ENCODE peak calls at places on chromosomes 11 and 22, in nine cellular contexts. One of them, this sample, is unnamed.
A peak's percentile ranks its signal among the peaks of the same experiment; 100 is the strongest.

GRCh38 chr22:27670701-27671412 is 130.7 kb downstream of the MN1 start:
- DNase-seq in uterus: no peak
- DNase-seq in HL-60: no peak
- DNase-seq in OCI-LY7: no peak
- DNase-seq in adrenal gland: peak; percentile 78
- DNase-seq in IMR-90: no peak
- DNase-seq in cardiac muscle cell: peak; percentile 44
- DNase-seq in left ventricle myocardium inferior: peak; percentile 73
- DNase-seq in H9: peak; percentile 87
- DNase-seq in this sample: no peak

GRCh38 chr11:111185259-111185658 is 60.3 kb upstream of the POU2AF2 start:
- DNase-seq in uterus: no peak
- DNase-seq in HL-60: no peak
- DNase-seq in OCI-LY7: peak; percentile 36
- DNase-seq in adrenal gland: no peak
- DNase-seq in IMR-90: peak; percentile 71
- DNase-seq in cardiac muscle cell: no peak
- DNase-seq in left ventricle myocardium inferior: no peak
- DNase-seq in H9: no peak
- DNase-seq in this sample: peak; percentile 73

GRCh38 chr11:127737499-127737898 is 736.9 kb upstream of the KIRREL3 start:
- DNase-seq in uterus: no peak
- DNase-seq in HL-60: no peak
- DNase-seq in OCI-LY7: no peak
- DNase-seq in adrenal gland: no peak
- DNase-seq in IMR-90: no peak
- DNase-seq in cardiac muscle cell: no peak
- DNase-seq in left ventricle myocardium inferior: no peak
- DNase-seq in H9: no peak
- DNase-seq in this sample: no peak

GRCh38 chr11:12640926-12641849 is 33.0 kb upstream of the TEAD1 start:
- DNase-seq in uterus: no peak
- DNase-seq in HL-60: no peak
- DNase-seq in OCI-LY7: no peak
- DNase-seq in adrenal gland: peak; percentile 15
- DNase-seq in IMR-90: no peak
- DNase-seq in cardiac muscle cell: no peak
- DNase-seq in left ventricle myocardium inferior: no peak
- DNase-seq in H9: no peak
- DNase-seq in this sample: no peak

GRCh38 chr22:48188211-48188845 is 1425.9 kb downstream of the TBC1D22A start:
- DNase-seq in uterus: no peak
- DNase-seq in HL-60: no peak
- DNase-seq in OCI-LY7: no peak
- DNase-seq in adrenal gland: no peak
- DNase-seq in IMR-90: no peak
- DNase-seq in cardiac muscle cell: no peak
- DNase-seq in left ventricle myocardium inferior: no peak
- DNase-seq in H9: peak; percentile 22
- DNase-seq in this sample: no peak

GRCh38 chr11:132639986-132640385 is 892.3 kb downstream of the OPCML start:
- DNase-seq in uterus: no peak
- DNase-seq in HL-60: no peak
- DNase-seq in OCI-LY7: no peak
- DNase-seq in adrenal gland: no peak
- DNase-seq in IMR-90: no peak
- DNase-seq in cardiac muscle cell: no peak
- DNase-seq in left ventricle myocardium inferior: no peak
- DNase-seq in H9: no peak
- DNase-seq in this sample: no peak

GRCh38 chr22:31250740-31251330 is 38.7 kb downstream of the LIMK2 start:
- DNase-seq in uterus: no peak
- DNase-seq in HL-60: no peak
- DNase-seq in OCI-LY7: no peak
- DNase-seq in adrenal gland: no peak
- DNase-seq in IMR-90: no peak
- DNase-seq in cardiac muscle cell: peak; percentile 51
- DNase-seq in left ventricle myocardium inferior: no peak
- DNase-seq in H9: no peak
- DNase-seq in this sample: peak; percentile 12

GRCh38 chr11:95108159-95108611 is 18.5 kb downstream of the ENDOD1 start:
- DNase-seq in uterus: peak; percentile 60
- DNase-seq in HL-60: no peak
- DNase-seq in OCI-LY7: no peak
- DNase-seq in adrenal gland: peak; percentile 74
- DNase-seq in IMR-90: peak; percentile 34
- DNase-seq in cardiac muscle cell: peak; percentile 81
- DNase-seq in left ventricle myocardium inferior: peak; percentile 24
- DNase-seq in H9: no peak
- DNase-seq in this sample: peak; percentile 40

GRCh38 chr11:66222358-66223149 is 45.9 kb upstream of the RAB1B start:
- DNase-seq in uterus: peak; percentile 88
- DNase-seq in HL-60: peak; percentile 83
- DNase-seq in OCI-LY7: peak; percentile 96
- DNase-seq in adrenal gland: peak; percentile 90
- DNase-seq in IMR-90: peak; percentile 89
- DNase-seq in cardiac muscle cell: peak; percentile 92
- DNase-seq in left ventricle myocardium inferior: peak; percentile 88
- DNase-seq in H9: peak; percentile 95
- DNase-seq in this sample: peak; percentile 93

GRCh38 chr22:45977003-45977395 is at the start of gene WNT7B:
- DNase-seq in uterus: no peak
- DNase-seq in HL-60: no peak
- DNase-seq in OCI-LY7: no peak
- DNase-seq in adrenal gland: no peak
- DNase-seq in IMR-90: no peak
- DNase-seq in cardiac muscle cell: no peak
- DNase-seq in left ventricle myocardium inferior: no peak
- DNase-seq in H9: no peak
- DNase-seq in this sample: no peak
- TF ChIP-seq CTCF in uterus: no peak
- TF ChIP-seq CTCF in HL-60: no peak
- TF ChIP-seq CTCF in OCI-LY7: no peak
- TF ChIP-seq CTCF in adrenal gland: no peak
- TF ChIP-seq CTCF in IMR-90: no peak
- TF ChIP-seq CTCF in cardiac muscle cell: no peak
- TF ChIP-seq CTCF in left ventricle myocardium inferior: no peak
- TF ChIP-seq CTCF in H9: no peak
- TF ChIP-seq CTCF in this sample: no peak

GRCh38 chr11:27120211-27120610 is 79.6 kb downstream of the BBOX1 start:
- DNase-seq in uterus: no peak
- DNase-seq in HL-60: no peak
- DNase-seq in OCI-LY7: no peak
- DNase-seq in adrenal gland: no peak
- DNase-seq in IMR-90: no peak
- DNase-seq in cardiac muscle cell: no peak
- DNase-seq in left ventricle myocardium inferior: no peak
- DNase-seq in H9: no peak
- DNase-seq in this sample: peak; percentile 72

GRCh38 chr11:27119396-27119795 is 78.8 kb downstream of the BBOX1 start:
- DNase-seq in uterus: no peak
- DNase-seq in HL-60: no peak
- DNase-seq in OCI-LY7: no peak
- DNase-seq in adrenal gland: no peak
- DNase-seq in IMR-90: no peak
- DNase-seq in cardiac muscle cell: no peak
- DNase-seq in left ventricle myocardium inferior: no peak
- DNase-seq in H9: no peak
- DNase-seq in this sample: no peak

GRCh38 chr11:27124514-27125264 is 84.1 kb downstream of the BBOX1 start:
- DNase-seq in uterus: no peak
- DNase-seq in HL-60: no peak
- DNase-seq in OCI-LY7: peak; percentile 30
- DNase-seq in adrenal gland: no peak
- DNase-seq in IMR-90: peak; percentile 42
- DNase-seq in cardiac muscle cell: peak; percentile 59
- DNase-seq in left ventricle myocardium inferior: no peak
- DNase-seq in H9: no peak
- DNase-seq in this sample: peak; percentile 12
- TF ChIP-seq CTCF in uterus: peak; percentile 24
- TF ChIP-seq CTCF in HL-60: no peak
- TF ChIP-seq CTCF in OCI-LY7: peak; percentile 58
- TF ChIP-seq CTCF in adrenal gland: no peak
- TF ChIP-seq CTCF in IMR-90: peak; percentile 53
- TF ChIP-seq CTCF in cardiac muscle cell: peak; percentile 39
- TF ChIP-seq CTCF in left ventricle myocardium inferior: no peak
- TF ChIP-seq CTCF in H9: peak; percentile 42
- TF ChIP-seq CTCF in this sample: peak; percentile 32

GRCh38 chr22:23380230-23380573 is 199.9 kb downstream of the IGLL1 start:
- DNase-seq in uterus: no peak
- DNase-seq in HL-60: no peak
- DNase-seq in OCI-LY7: no peak
- DNase-seq in adrenal gland: no peak
- DNase-seq in IMR-90: no peak
- DNase-seq in cardiac muscle cell: no peak
- DNase-seq in left ventricle myocardium inferior: no peak
- DNase-seq in H9: no peak
- DNase-seq in this sample: no peak

GRCh38 chr22:23375031-23375827 is 194.9 kb downstream of the BCR start:
- DNase-seq in uterus: no peak
- DNase-seq in HL-60: no peak
- DNase-seq in OCI-LY7: no peak
- DNase-seq in adrenal gland: no peak
- DNase-seq in IMR-90: no peak
- DNase-seq in cardiac muscle cell: no peak
- DNase-seq in left ventricle myocardium inferior: no peak
- DNase-seq in H9: no peak
- DNase-seq in this sample: no peak

GRCh38 chr22:23377767-23378166 is 197.5 kb downstream of the BCR start:
- DNase-seq in uterus: no peak
- DNase-seq in HL-60: no peak
- DNase-seq in OCI-LY7: no peak
- DNase-seq in adrenal gland: no peak
- DNase-seq in IMR-90: no peak
- DNase-seq in cardiac muscle cell: no peak
- DNase-seq in left ventricle myocardium inferior: no peak
- DNase-seq in H9: no peak
- DNase-seq in this sample: no peak

GRCh38 chr22:23373601-23374000 is 193.3 kb downstream of the BCR start:
- DNase-seq in uterus: no peak
- DNase-seq in HL-60: no peak
- DNase-seq in OCI-LY7: no peak
- DNase-seq in adrenal gland: no peak
- DNase-seq in IMR-90: no peak
- DNase-seq in cardiac muscle cell: no peak
- DNase-seq in left ventricle myocardium inferior: no peak
- DNase-seq in H9: no peak
- DNase-seq in this sample: no peak

GRCh38 chr22:23376256-23376655 is 195.9 kb downstream of the BCR start:
- DNase-seq in uterus: no peak
- DNase-seq in HL-60: peak; percentile 2
- DNase-seq in OCI-LY7: peak; percentile 50
- DNase-seq in adrenal gland: no peak
- DNase-seq in IMR-90: no peak
- DNase-seq in cardiac muscle cell: peak; percentile 6
- DNase-seq in left ventricle myocardium inferior: no peak
- DNase-seq in H9: peak; percentile 80
- DNase-seq in this sample: peak; percentile 14
- TF ChIP-seq CTCF in uterus: no peak
- TF ChIP-seq CTCF in HL-60: no peak
- TF ChIP-seq CTCF in OCI-LY7: peak; percentile 62
- TF ChIP-seq CTCF in adrenal gland: no peak
- TF ChIP-seq CTCF in IMR-90: peak; percentile 12
- TF ChIP-seq CTCF in cardiac muscle cell: peak; percentile 15
- TF ChIP-seq CTCF in left ventricle myocardium inferior: no peak
- TF ChIP-seq CTCF in H9: peak; percentile 72
- TF ChIP-seq CTCF in this sample: no peak

GRCh38 chr11:17979770-17980371 is 33.0 kb downstream of the SERGEF start:
- DNase-seq in uterus: peak; percentile 16
- DNase-seq in HL-60: no peak
- DNase-seq in OCI-LY7: peak; percentile 55
- DNase-seq in adrenal gland: no peak
- DNase-seq in IMR-90: peak; percentile 5
- DNase-seq in cardiac muscle cell: peak; percentile 22
- DNase-seq in left ventricle myocardium inferior: no peak
- DNase-seq in H9: peak; percentile 64
- DNase-seq in this sample: peak; percentile 38
- TF ChIP-seq CTCF in uterus: peak; percentile 91
- TF ChIP-seq CTCF in HL-60: peak; percentile 91
- TF ChIP-seq CTCF in OCI-LY7: peak; percentile 92
- TF ChIP-seq CTCF in adrenal gland: peak; percentile 85
- TF ChIP-seq CTCF in IMR-90: peak; percentile 76
- TF ChIP-seq CTCF in cardiac muscle cell: peak; percentile 95
- TF ChIP-seq CTCF in left ventricle myocardium inferior: peak; percentile 94
- TF ChIP-seq CTCF in H9: peak; percentile 90
- TF ChIP-seq CTCF in this sample: peak; percentile 88

GRCh38 chr11:57641011-57641410 is 8.7 kb downstream of the YPEL4 start:
- DNase-seq in uterus: no peak
- DNase-seq in HL-60: no peak
- DNase-seq in OCI-LY7: peak; percentile 24
- DNase-seq in adrenal gland: no peak
- DNase-seq in IMR-90: no peak
- DNase-seq in cardiac muscle cell: peak; percentile 51
- DNase-seq in left ventricle myocardium inferior: no peak
- DNase-seq in H9: peak; percentile 45
- DNase-seq in this sample: no peak

GRCh38 chr11:57639321-57640067 is 10.2 kb downstream of the YPEL4 start:
- DNase-seq in uterus: no peak
- DNase-seq in HL-60: no peak
- DNase-seq in OCI-LY7: peak; percentile 25
- DNase-seq in adrenal gland: no peak
- DNase-seq in IMR-90: peak; percentile 57
- DNase-seq in cardiac muscle cell: peak; percentile 85
- DNase-seq in left ventricle myocardium inferior: no peak
- DNase-seq in H9: peak; percentile 100
- DNase-seq in this sample: no peak

GRCh38 chr11:57643802-57644201 is 5.9 kb downstream of the YPEL4 start:
- DNase-seq in uterus: no peak
- DNase-seq in HL-60: no peak
- DNase-seq in OCI-LY7: no peak
- DNase-seq in adrenal gland: no peak
- DNase-seq in IMR-90: peak; percentile 44
- DNase-seq in cardiac muscle cell: peak; percentile 67
- DNase-seq in left ventricle myocardium inferior: no peak
- DNase-seq in H9: no peak
- DNase-seq in this sample: peak; percentile 46

GRCh38 chr11:57640068-57640800 is 9.5 kb downstream of the YPEL4 start:
- DNase-seq in uterus: no peak
- DNase-seq in HL-60: no peak
- DNase-seq in OCI-LY7: no peak
- DNase-seq in adrenal gland: no peak
- DNase-seq in IMR-90: no peak
- DNase-seq in cardiac muscle cell: no peak
- DNase-seq in left ventricle myocardium inferior: no peak
- DNase-seq in H9: no peak
- DNase-seq in this sample: no peak

GRCh38 chr11:57641426-57641825 is 8.3 kb downstream of the YPEL4 start:
- DNase-seq in uterus: no peak
- DNase-seq in HL-60: no peak
- DNase-seq in OCI-LY7: peak; percentile 69
- DNase-seq in adrenal gland: no peak
- DNase-seq in IMR-90: peak; percentile 69
- DNase-seq in cardiac muscle cell: peak; percentile 75
- DNase-seq in left ventricle myocardium inferior: no peak
- DNase-seq in H9: no peak
- DNase-seq in this sample: peak; percentile 82
- TF ChIP-seq CTCF in uterus: peak; percentile 37
- TF ChIP-seq CTCF in HL-60: peak; percentile 29
- TF ChIP-seq CTCF in OCI-LY7: peak; percentile 80
- TF ChIP-seq CTCF in adrenal gland: peak; percentile 49
- TF ChIP-seq CTCF in IMR-90: peak; percentile 61
- TF ChIP-seq CTCF in cardiac muscle cell: peak; percentile 61
- TF ChIP-seq CTCF in left ventricle myocardium inferior: peak; percentile 62
- TF ChIP-seq CTCF in H9: peak; percentile 64
- TF ChIP-seq CTCF in this sample: peak; percentile 69

GRCh38 chr11:17014774-17015638 is 792 bp upstream of the PLEKHA7 start:
- DNase-seq in uterus: no peak
- DNase-seq in HL-60: no peak
- DNase-seq in OCI-LY7: no peak
- DNase-seq in adrenal gland: no peak
- DNase-seq in IMR-90: no peak
- DNase-seq in cardiac muscle cell: peak; percentile 21
- DNase-seq in left ventricle myocardium inferior: no peak
- DNase-seq in H9: peak; percentile 70
- DNase-seq in this sample: peak; percentile 50
- TF ChIP-seq CTCF in uterus: no peak
- TF ChIP-seq CTCF in HL-60: peak; percentile 28
- TF ChIP-seq CTCF in OCI-LY7: peak; percentile 36
- TF ChIP-seq CTCF in adrenal gland: no peak
- TF ChIP-seq CTCF in IMR-90: peak; percentile 9
- TF ChIP-seq CTCF in cardiac muscle cell: peak; percentile 56
- TF ChIP-seq CTCF in left ventricle myocardium inferior: peak; percentile 57
- TF ChIP-seq CTCF in H9: peak; percentile 83
- TF ChIP-seq CTCF in this sample: no peak

This sample was measured in foreskin fibroblast.